ENCODE peak calls at places on chromosomes 11 and 22, in five cellular contexts. F is small intestine, U is hepatocyte, S is heart right ventricle, K is BE2C. A is an unnamed sample. For H3K4me1, the result is how much of the 10 kb centered on the place peaks cover.

GRCh38 chr11:112057170-112057569 is 16.6 kb downstream of the PIH1D2 start:
- DNase-seq in F (no peak), U (no peak), S (no peak), K (no peak), A (no peak)

GRCh38 chr11:86551286-86551685 is 121.1 kb downstream of the ME3 start:
- DNase-seq in F (peak), U (peak), S (no peak), K (no peak), A (no peak)

GRCh38 chr11:60860943-60861342 is 5.2 kb upstream of the PTGDR2 start:
- DNase-seq in F (no peak), U (no peak), S (no peak), K (no peak), A (peak)

GRCh38 chr11:14620027-14620511 is 23.5 kb upstream of the PDE3B start:
- DNase-seq in F (no peak), U (peak), S (no peak), K (no peak), A (no peak)

GRCh38 chr11:1251236-1251770 is 28.4 kb downstream of the MUC5B start:
- DNase-seq in F (no peak), U (no peak), S (no peak), K (no peak), A (no peak)

GRCh38 chr11:68841718-68842426 is at the start of gene CPT1A:
- DNase-seq in F (peak), U (peak), S (peak), K (peak), A (peak)

GRCh38 chr11:69984457-69985261 is 93.5 kb upstream of the ANO1 start:
- DNase-seq in F (no peak), U (no peak), S (no peak), K (no peak), A (no peak)

GRCh38 chr11:67441082-67441683 is 2.1 kb downstream of the CORO1B start:
- DNase-seq in F (no peak), U (no peak), S (no peak), K (no peak), A (no peak)

GRCh38 chr11:111604392-111605009 is 2.3 kb downstream of the SIK2 start:
- DNase-seq in F (peak), U (peak), S (no peak), K (no peak), A (no peak)

GRCh38 chr11:119166368-119167076 is 2.0 kb upstream of the NLRX1 start:
- DNase-seq in F (no peak), U (no peak), S (no peak), K (no peak), A (peak)

GRCh38 chr11:66072518-66072917 is 2.4 kb downstream of the PACS1 start:
- DNase-seq in F (no peak), U (no peak), S (no peak), K (no peak), A (no peak)

GRCh38 chr11:70796601-70797000 is 398.3 kb downstream of the CTTN start:
- DNase-seq in F (no peak), U (no peak), S (no peak), K (no peak), A (peak)

GRCh38 chr11:92259861-92260260 is 35.2 kb downstream of the FAT3 start:
- DNase-seq in F (no peak), U (no peak), S (no peak), K (no peak), A (no peak)

GRCh38 chr11:68542617-68543016 is 82.1 kb downstream of the PPP6R3 start:
- DNase-seq in F (no peak), U (peak), S (no peak), K (no peak), A (no peak)

GRCh38 chr22:19448739-19449421 is 1.4 kb upstream of the C22orf39 start:
- DNase-seq in F (no peak), U (no peak), S (no peak), K (no peak), A (no peak)

GRCh38 chr11:63920870-63921417 is 4.0 kb upstream of the RCOR2 start:
- DNase-seq in F (no peak), U (peak), S (no peak), K (no peak), A (no peak)

GRCh38 chr11:76550781-76551180 is 106.0 kb downstream of the EMSY start:
- DNase-seq in F (no peak), U (no peak), S (no peak), K (no peak), A (no peak)

GRCh38 chr11:2381494-2382128 is 4.5 kb downstream of the CD81 start:
- DNase-seq in F (no peak), U (no peak), S (peak), K (no peak), A (peak)

GRCh38 chr11:2380396-2380795 is 3.3 kb downstream of the CD81 start:
- DNase-seq in F (no peak), U (no peak), S (peak), K (no peak), A (no peak)

GRCh38 chr11:2379471-2380174 is 2.5 kb downstream of the CD81 start:
- DNase-seq in F (no peak), U (no peak), S (peak), K (peak), A (peak)

GRCh38 chr11:2382129-2382517 is 5.0 kb downstream of the CD81 start:
- DNase-seq in F (no peak), U (no peak), S (peak), K (no peak), A (no peak)

GRCh38 chr11:2380807-2381350 is 3.8 kb downstream of the CD81 start:
- DNase-seq in F (peak), U (no peak), S (peak), K (no peak), A (peak)
- H3K4me1 ChIP-seq in F (under half), U (under half), S (half or more), K (under half), A (half or more)

DNA sequence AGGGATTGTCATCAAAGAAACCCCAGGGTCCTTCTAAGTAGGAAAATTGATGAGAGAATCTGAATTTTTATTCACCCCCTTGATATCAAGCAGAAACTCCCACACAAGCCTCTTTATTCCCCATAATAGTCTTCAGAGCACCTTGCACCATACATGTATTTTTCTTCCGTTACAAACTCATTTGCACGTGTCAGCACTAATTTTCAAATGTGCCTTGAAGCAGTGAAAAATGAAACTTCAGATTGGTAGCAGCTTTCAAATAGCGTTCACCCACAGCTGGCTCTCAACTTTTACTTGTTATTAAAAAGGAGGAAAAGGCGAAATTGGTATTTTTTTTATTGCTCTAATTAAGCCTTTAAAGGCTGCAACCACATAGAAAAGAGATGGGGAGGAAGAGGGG is 343.0 kb upstream of the TENM4 start:
- DNase-seq in F (no peak), U (no peak), S (no peak), K (no peak), A (no peak)
- H3K4me3 ChIP-seq in F (no peak), U (no peak), S (no peak), K (no peak), A (no peak)

GRCh38 chr11:47726878-47727514 is 11.8 kb upstream of the AGBL2 start:
- DNase-seq in F (no peak), U (no peak), S (no peak), K (no peak), A (no peak)

GRCh38 chr11:47723041-47723440 is 7.9 kb upstream of the AGBL2 start:
- DNase-seq in F (no peak), U (no peak), S (no peak), K (no peak), A (no peak)

GRCh38 chr11:47725445-47726442 is 10.6 kb upstream of the AGBL2 start:
- DNase-seq in F (no peak), U (no peak), S (no peak), K (no peak), A (no peak)

GRCh38 chr11:47720651-47721050 is 5.5 kb upstream of the AGBL2 start:
- DNase-seq in F (no peak), U (no peak), S (no peak), K (no peak), A (no peak)

GRCh38 chr11:47724041-47724729 is 9.0 kb upstream of the AGBL2 start:
- DNase-seq in F (peak), U (peak), S (no peak), K (no peak), A (no peak)
- H3K4me1 ChIP-seq in F (under half), U (under half), S (under half), K (under half), A (under half)

GRCh38 chr11:45355706-45356041 is 69.5 kb upstream of the SYT13 start:
- DNase-seq in F (no peak), U (no peak), S (no peak), K (no peak), A (no peak)

DNA sequence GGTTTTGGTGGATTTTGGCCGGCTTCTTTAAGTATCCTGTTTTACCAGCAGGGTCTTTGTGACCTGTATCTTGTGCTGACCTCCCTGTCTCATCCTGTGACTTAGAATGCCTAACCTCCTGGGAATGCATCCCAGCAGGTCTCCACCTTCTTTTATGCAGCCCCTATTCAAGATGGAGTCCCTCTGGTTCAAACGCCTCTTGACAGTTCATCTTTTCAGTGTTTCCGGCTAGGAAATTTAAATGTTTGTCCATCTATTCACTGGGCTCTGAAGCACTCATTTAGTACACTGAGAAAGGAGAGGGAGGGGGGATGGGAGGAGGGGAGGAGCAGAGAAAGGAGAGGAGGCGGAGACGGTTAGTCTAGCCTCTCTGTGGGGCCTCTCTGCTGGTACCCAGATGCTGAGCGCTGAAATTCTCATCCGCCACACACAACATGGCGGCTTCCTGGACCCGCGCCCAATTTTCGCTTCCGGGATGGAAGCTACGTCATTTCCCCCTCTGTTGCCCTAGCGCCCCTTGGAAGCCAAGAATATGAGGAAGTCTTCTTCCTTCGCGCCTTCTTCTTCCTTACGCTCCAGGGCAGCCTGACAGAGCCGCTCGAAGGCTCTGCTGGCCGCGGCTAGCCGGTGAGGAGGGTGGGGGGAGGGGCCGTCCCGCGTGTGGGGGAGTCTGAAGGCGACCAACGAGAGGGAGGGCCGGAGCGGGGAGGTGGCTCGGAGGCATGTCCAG is 69.0 kb upstream of the SYT13 start:
- DNase-seq in F (peak), U (peak), S (peak), K (peak), A (peak)
- H3K4me3 ChIP-seq in F (peak), U (peak), S (peak), K (peak), A (peak)

DNA sequence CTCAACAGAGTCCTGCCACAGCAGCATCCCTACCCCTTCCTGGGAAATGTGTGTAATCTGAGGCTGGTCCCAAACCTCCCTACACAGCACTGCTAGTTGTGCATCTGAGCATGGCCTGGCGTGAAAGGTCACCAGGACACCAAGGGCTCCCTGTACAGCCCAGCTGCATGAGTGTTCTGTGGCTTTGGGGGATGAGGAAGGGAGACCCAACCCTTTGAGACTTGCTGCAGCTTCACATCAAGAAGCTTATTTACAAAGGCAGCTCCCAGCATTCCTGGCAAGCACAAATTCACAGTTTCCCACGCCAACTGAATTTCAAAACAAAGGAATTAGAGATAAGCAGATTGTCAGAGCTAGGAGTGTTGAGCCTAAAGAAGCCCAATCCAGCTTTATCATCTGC is 32.2 kb downstream of the CSNK2A3 start:
- DNase-seq in F (no peak), U (no peak), S (no peak), K (no peak), A (no peak)
- H3K4me1 ChIP-seq in F (under half), U (under half), S (under half), K (under half), A (under half)

A was measured in lower lobe of right lung.